ENCODE peak calls at places on chromosomes 3 and 15, in nine cellular contexts. P is MV-4-11; D is upper lobe of right lung; G is nephron progenitor cell; W is progenitor cell of endocrine pancreas; K is substantia nigra; S is small intestine; Z is COR-L47; Q is activated CD8-positive, alpha-beta memory T cell treated with anti-CD3 and anti-CD28 coated beads, Interleukin-2, amount 50 U/mL, for 48 hours. F is an unnamed sample.

GRCh38 chr15:63089260-63090043 is 32.2 kb upstream of the LACTB start:
- DNase-seq in D (no peak), W (no peak), G (no peak), K (no peak), Z (peak; percentile 71), Q (no peak), S (no peak), P (no peak), F (no peak)

GRCh38 chr15:28944696-28945300 is 59.0 kb downstream of the APBA2 start:
- DNase-seq in K (no peak), D (no peak), Z (no peak), W (no peak), S (no peak), G (no peak), P (no peak), Q (peak; percentile 40), F (no peak)

GRCh38 chr3:169664034-169664820 is 715 bp upstream of the MECOM start:
- DNase-seq in S (no peak), W (no peak), Q (no peak), Z (no peak), P (peak; percentile 33), K (no peak), G (peak; percentile 50), D (peak; percentile 65), F (no peak)

GRCh38 chr15:57827021-57827420 is 120.5 kb downstream of the POLR2M start:
- DNase-seq in G (no peak), D (no peak), K (no peak), W (no peak), S (no peak), Q (no peak), P (peak; percentile 45), Z (no peak), F (no peak)

GRCh38 chr3:14371573-14372474 is 30.6 kb upstream of the SLC6A6 start:
- DNase-seq in P (peak; percentile 64), S (peak; percentile 98), G (no peak), D (peak; percentile 94), Z (peak; percentile 51), Q (no peak), W (no peak), K (no peak), F (no peak)

GRCh38 chr3:140942221-140943104 is 827 bp downstream of the SLC25A36 start:
- DNase-seq in D (peak; percentile 85), Z (peak; percentile 69), G (peak; percentile 78), S (peak; percentile 62), K (peak; percentile 34), P (peak; percentile 37), Q (peak; percentile 70), W (peak; percentile 57), F (peak; percentile 71)

GRCh38 chr3:111541911-111542483 is at the start of gene CD96:
- DNase-seq in G (no peak), K (no peak), Q (peak; percentile 68), W (no peak), Z (no peak), D (no peak), S (peak; percentile 71), P (peak; percentile 3), F (no peak)

GRCh38 chr3:23174426-23175039 is 28.6 kb upstream of the UBE2E2 start:
- DNase-seq in P (no peak), G (peak; percentile 6), K (no peak), S (no peak), D (no peak), Q (no peak), W (no peak), Z (no peak), F (no peak)

GRCh38 chr3:117243657-117244056 is 534.1 kb downstream of the TUSC7 start:
- DNase-seq in S (no peak), G (no peak), P (no peak), D (no peak), Q (no peak), Z (no peak), W (no peak), K (no peak), F (no peak)

GRCh38 chr15:42744200-42744599 is 7.3 kb upstream of the CDAN1 start:
- DNase-seq in D (no peak), K (no peak), Q (no peak), P (no peak), Z (no peak), S (no peak), W (no peak), G (no peak), F (no peak)

GRCh38 chr3:64530434-64531049 is 157.3 kb downstream of the ADAMTS9 start:
- DNase-seq in W (peak; percentile 39), Z (peak; percentile 0), D (no peak), P (peak; percentile 6), G (peak; percentile 74), K (no peak), S (peak; percentile 31), Q (peak; percentile 53), F (no peak)

GRCh38 chr15:74863239-74864056 is 9.7 kb downstream of the SCAMP2 start:
- DNase-seq in W (no peak), P (no peak), G (no peak), D (no peak), S (peak; percentile 48), Z (no peak), K (no peak), Q (no peak), F (no peak)

GRCh38 chr15:92011611-92012367 is 158.3 kb downstream of the SLCO3A1 start:
- DNase-seq in S (no peak), Z (peak; percentile 63), W (no peak), Q (peak; percentile 59), G (no peak), D (no peak), K (no peak), P (no peak), F (no peak)

GRCh38 chr3:170563712-170564423 is 22.0 kb downstream of the SLC7A14 start:
- DNase-seq in S (no peak), G (no peak), W (no peak), P (peak; percentile 79), D (no peak), Q (no peak), K (no peak), Z (no peak), F (no peak)

GRCh38 chr3:36681867-36682266 is 82.5 kb downstream of the DCLK3 start:
- DNase-seq in G (no peak), D (no peak), Z (no peak), P (peak; percentile 82), Q (no peak), S (no peak), W (no peak), K (no peak), F (no peak)

GRCh38 chr15:25175033-25175788 is 220.4 kb downstream of the SNRPN start:
- DNase-seq in Z (no peak), S (no peak), K (no peak), W (peak; percentile 7), G (no peak), D (peak; percentile 51), Q (peak; percentile 8), P (no peak), F (no peak)

F was measured in caudate nucleus.